ENCODE peak calls at places on chromosomes 16 and 17, in ten cellular contexts. B is HuH-7.5; O is stimulated activated CD4-positive, alpha-beta T cell treated with anti-CD3 and anti-CD28 coated beads, Interleukin-1b, Interleukin-23, amount 100 ng/mL, for 24 hours; W is LHCN-M2; Y is AML-193; K is Calu3; G is Peyer's patch; T is Caki2; E is NCI-H510A treated with DMSO at 0.1 percent for 48 hours; V is H54. F is an unnamed sample.

GRCh38 chr17:44005865-44006580 is 1.6 kb downstream of the NAGS start:
- DNase-seq in B (no peak), O (no peak), W (no peak), Y (no peak), K (peak; percentile 76), G (peak; percentile 83), T (no peak), E (peak; percentile 31), V (no peak), F (no peak)

GRCh38 chr17:17523001-17523713 is 27.0 kb upstream of the RASD1 start:
- DNase-seq in B (no peak), O (no peak), W (no peak), Y (no peak), K (no peak), G (no peak), T (no peak), E (peak; percentile 73), V (no peak), F (no peak)

GRCh38 chr17:81909966-81910839 is 996 bp downstream of the PCYT2 start:
- DNase-seq in B (peak; percentile 96), O (no peak), W (peak; percentile 14), Y (no peak), K (no peak), G (peak; percentile 75), T (peak; percentile 30), E (no peak), V (peak; percentile 54), F (no peak)

GRCh38 chr17:76538281-76538931 is 897 bp upstream of the CYGB start:
- DNase-seq in B (peak; percentile 72), O (no peak), W (no peak), Y (no peak), K (no peak), G (peak; percentile 49), T (no peak), E (no peak), V (no peak), F (no peak)

GRCh38 chr17:9512323-9513168 is 63.1 kb downstream of the STX8 start:
- DNase-seq in B (no peak), O (no peak), W (peak; percentile 67), Y (no peak), K (no peak), G (no peak), T (no peak), E (no peak), V (no peak), F (no peak)

GRCh38 chr16:6335072-6335471 is 997.6 kb upstream of the RBFOX1 start:
- DNase-seq in B (no peak), O (no peak), W (peak; percentile 1), Y (no peak), K (peak; percentile 18), G (no peak), T (peak; percentile 16), E (no peak), V (peak; percentile 5), F (no peak)

GRCh38 chr17:14942511-14943185 is 322.5 kb downstream of the PMP22 start:
- DNase-seq in B (no peak), O (no peak), W (no peak), Y (no peak), K (no peak), G (no peak), T (peak; percentile 6), E (no peak), V (no peak), F (no peak)

GRCh38 chr17:48577330-48577945 is 712 bp downstream of the HOXB4 start:
- DNase-seq in B (no peak), O (no peak), W (peak; percentile 35), Y (no peak), K (no peak), G (peak; percentile 57), T (no peak), E (no peak), V (no peak), F (no peak)

GRCh38 chr17:10871914-10872313 is 34.0 kb upstream of the PIRT start:
- DNase-seq in B (no peak), O (no peak), W (no peak), Y (no peak), K (no peak), G (no peak), T (no peak), E (no peak), V (no peak), F (no peak)

GRCh38 chr16:59601452-59601851 is 867.3 kb upstream of the GOT2 start:
- DNase-seq in B (no peak), O (no peak), W (no peak), Y (no peak), K (no peak), G (no peak), T (no peak), E (no peak), V (no peak), F (no peak)

GRCh38 chr17:4806420-4806769 is 557 bp upstream of the PLD2 start:
- DNase-seq in B (no peak), O (no peak), W (no peak), Y (no peak), K (no peak), G (no peak), T (no peak), E (peak; percentile 43), V (no peak), F (no peak)

GRCh38 chr17:80064696-80065095 is 28.3 kb downstream of the CCDC40 start:
- DNase-seq in B (no peak), O (no peak), W (no peak), Y (no peak), K (no peak), G (no peak), T (no peak), E (no peak), V (no peak), F (no peak)

GRCh38 chr16:58655215-58655596 is 25.6 kb upstream of the CNOT1 start:
- DNase-seq in B (no peak), O (no peak), W (no peak), Y (no peak), K (no peak), G (peak; percentile 59), T (no peak), E (no peak), V (no peak), F (no peak)

GRCh38 chr17:79031996-79032875 is 8.3 kb downstream of the C1QTNF1 start:
- DNase-seq in B (no peak), O (no peak), W (no peak), Y (no peak), K (no peak), G (no peak), T (no peak), E (no peak), V (no peak), F (no peak)

GRCh38 chr17:77322534-77323412 is 182.0 kb downstream of the SEC14L1 start:
- DNase-seq in B (peak; percentile 48), O (no peak), W (peak; percentile 99), Y (no peak), K (peak; percentile 90), G (peak; percentile 74), T (peak; percentile 99), E (no peak), V (peak; percentile 85), F (no peak)

GRCh38 chr17:74012465-74012864 is 191.0 kb upstream of the RPL38 start:
- DNase-seq in B (no peak), O (no peak), W (no peak), Y (no peak), K (no peak), G (no peak), T (no peak), E (peak; percentile 75), V (no peak), F (peak; percentile 36)

GRCh38 chr17:47188266-47188665 is 829 bp downstream of the CDC27 start:
- DNase-seq in B (no peak), O (no peak), W (peak; percentile 51), Y (peak; percentile 40), K (no peak), G (no peak), T (no peak), E (no peak), V (peak; percentile 29), F (no peak)

GRCh38 chr16:83100679-83101078 is 473.9 kb downstream of the CDH13 start:
- DNase-seq in B (no peak), O (no peak), W (no peak), Y (no peak), K (no peak), G (no peak), T (no peak), E (no peak), V (no peak), F (no peak)

GRCh38 chr16:24543949-24544348 is 4.6 kb downstream of the RBBP6 start:
- DNase-seq in B (no peak), O (no peak), W (no peak), Y (no peak), K (no peak), G (no peak), T (no peak), E (no peak), V (no peak), F (no peak)

GRCh38 chr17:68709995-68710780 is 109.0 kb upstream of the FAM20A start:
- DNase-seq in B (no peak), O (no peak), W (no peak), Y (no peak), K (no peak), G (no peak), T (no peak), E (no peak), V (no peak), F (no peak)

GRCh38 chr17:49939318-49939717 is 29.7 kb upstream of the DLX4 start:
- DNase-seq in B (no peak), O (no peak), W (no peak), Y (peak; percentile 71), K (peak; percentile 61), G (no peak), T (no peak), E (no peak), V (no peak), F (no peak)

GRCh38 chr16:76653390-76654026 is 376.3 kb downstream of the CNTNAP4 start:
- DNase-seq in B (no peak), O (no peak), W (peak; percentile 11), Y (peak; percentile 58), K (peak; percentile 44), G (no peak), T (peak; percentile 51), E (peak; percentile 57), V (no peak), F (peak; percentile 24)

GRCh38 chr17:19958023-19958422 is 19.6 kb downstream of the AKAP10 start:
- DNase-seq in B (no peak), O (no peak), W (peak; percentile 97), Y (no peak), K (peak; percentile 6), G (no peak), T (peak; percentile 76), E (no peak), V (peak; percentile 85), F (no peak)

GRCh38 chr17:8707591-8708453 is 36.8 kb downstream of the CCDC42 start:
- DNase-seq in B (no peak), O (no peak), W (no peak), Y (no peak), K (no peak), G (no peak), T (no peak), E (no peak), V (no peak), F (no peak)

GRCh38 chr16:7026639-7027038 is 306.0 kb upstream of the RBFOX1 start:
- DNase-seq in B (no peak), O (no peak), W (no peak), Y (no peak), K (no peak), G (no peak), T (no peak), E (no peak), V (no peak), F (no peak)

GRCh38 chr17:76204277-76204676 is 36.0 kb downstream of the RNF157 start:
- DNase-seq in B (no peak), O (no peak), W (peak; percentile 86), Y (no peak), K (no peak), G (no peak), T (peak; percentile 26), E (no peak), V (peak; percentile 70), F (no peak)

GRCh38 chr16:27982184-27982583 is 81.3 kb downstream of the GSG1L start:
- DNase-seq in B (no peak), O (no peak), W (no peak), Y (no peak), K (no peak), G (no peak), T (peak; percentile 7), E (no peak), V (no peak), F (no peak)

GRCh38 chr17:7477392-7478275 is 1.8 kb downstream of the ZBTB4 start:
- DNase-seq in B (no peak), O (peak; percentile 26), W (peak; percentile 76), Y (no peak), K (peak; percentile 26), G (no peak), T (no peak), E (no peak), V (no peak), F (no peak)

F was measured in NCI-H774.